ENCODE peak calls at places on chromosomes 12 and 14, in four cellular contexts. N is fibroblast of pulmonary artery, X is colonic mucosa, M is foreskin fibroblast. O is an unnamed sample.

GRCh38 chr12:12704593-12705230 is 8.7 kb upstream of the GPR19 start:
- DNase-seq in X (peak), N (peak), M (peak), O (peak)

GRCh38 chr12:1518486-1518762 is 76.0 kb downstream of the FBXL14 start:
- DNase-seq in M (no peak), X (no peak), N (no peak), O (no peak)

GRCh38 chr14:72549026-72549425 is 344.9 kb downstream of the DPF3 start:
- DNase-seq in M (no peak), N (no peak), X (no peak), O (no peak)

GRCh38 chr14:79581912-79582576 is 629.3 kb downstream of the DIO2 start:
- DNase-seq in X (no peak), N (peak), M (peak), O (peak)

GRCh38 chr14:77305696-77306095 is 15.0 kb downstream of the POMT2 start:
- DNase-seq in N (no peak), M (no peak), X (no peak), O (no peak)

GRCh38 chr12:205026-205425 is 8.9 kb downstream of the SLC6A12 start:
- DNase-seq in N (no peak), M (no peak), X (no peak), O (no peak)

GRCh38 chr12:22525426-22525825 is 18.9 kb downstream of the C2CD5 start:
- DNase-seq in N (peak), X (no peak), M (peak), O (peak)

GRCh38 chr12:6226002-6226700 is 26.0 kb downstream of the CD9 start:
- DNase-seq in M (no peak), N (peak), X (peak), O (peak)

GRCh38 chr14:78005325-78005724 is 164.8 kb upstream of the NRXN3 start:
- DNase-seq in X (no peak), M (no peak), N (peak), O (peak)

GRCh38 chr14:70000601-70001000 is 121.4 kb downstream of the SMOC1 start:
- DNase-seq in N (no peak), X (no peak), M (no peak), O (peak)

GRCh38 chr14:67951529-67952120 is 132.0 kb downstream of the RAD51B start:
- DNase-seq in M (peak), X (no peak), N (peak), O (no peak)

DNA sequence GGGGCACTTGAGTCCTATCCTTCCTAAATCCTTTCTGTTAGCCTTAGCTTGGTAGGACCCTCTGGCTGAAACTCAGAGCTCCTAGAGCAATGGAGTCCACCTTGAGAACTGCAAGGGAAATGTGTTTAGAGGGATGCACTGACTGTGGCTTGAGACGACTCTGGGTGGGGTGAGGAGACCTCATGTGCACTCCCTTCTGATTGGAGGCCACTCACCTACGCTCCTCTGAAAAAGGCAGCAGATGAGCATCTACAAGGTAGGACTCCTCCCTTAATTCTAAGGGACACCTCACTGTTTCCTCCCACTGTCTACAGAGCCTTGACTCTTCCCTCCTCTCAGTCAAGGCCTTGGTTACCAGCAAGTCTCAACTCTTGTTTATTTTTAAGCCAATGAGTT is 1.0 kb downstream of the MAP3K12 start:
- DNase-seq in N (no peak), X (no peak), M (no peak), O (no peak)
- H3K4me3 ChIP-seq in N (peak), X (no peak), M (peak), O (no peak)

DNA sequence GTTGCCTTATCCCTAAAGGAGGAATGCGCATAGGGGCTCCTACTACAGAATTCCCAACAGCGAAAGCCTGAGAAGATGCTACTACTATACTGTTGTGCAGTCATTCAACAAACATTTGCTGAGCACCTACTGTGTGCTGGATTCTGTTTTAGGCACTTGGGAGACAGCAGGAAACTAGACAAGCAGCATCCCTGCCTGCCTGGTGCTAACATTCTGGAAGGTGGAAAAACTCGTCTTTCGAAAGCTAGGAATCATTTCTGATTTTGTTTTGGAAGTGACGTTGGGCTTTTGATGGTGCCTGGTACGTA is 131.5 kb upstream of the NCOR2 start:
- DNase-seq in X (no peak), N (no peak), M (no peak), O (no peak)
- TF ChIP-seq CTCF in X (no peak), N (no peak), M (no peak), O (no peak)

DNA sequence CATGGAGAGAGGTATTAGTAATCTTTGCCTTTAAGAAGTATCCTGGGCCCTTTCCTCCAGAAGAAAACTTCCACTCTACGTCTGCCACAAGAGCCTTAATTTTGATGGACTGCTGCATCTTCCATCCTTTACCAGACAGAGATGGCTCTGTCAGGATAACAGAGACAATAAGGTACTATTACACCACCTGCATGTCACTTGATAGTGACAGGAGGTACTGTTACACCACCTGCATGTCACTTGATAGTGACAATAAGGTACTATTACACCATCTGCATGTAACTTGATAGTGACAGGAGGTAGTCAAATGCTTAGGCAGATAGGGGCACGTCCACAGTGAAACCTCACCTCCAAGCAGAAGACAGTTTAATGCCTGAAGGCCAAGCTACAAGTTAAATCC is 13.9 kb downstream of the OR6C74 start:
- DNase-seq in X (no peak), M (no peak), N (no peak), O (no peak)
- H3K4me3 ChIP-seq in X (no peak), M (no peak), N (no peak), O (no peak)

GRCh38 chr14:24438198-24439095 is 4.1 kb downstream of the SDR39U1 start:
- DNase-seq in M (no peak), X (no peak), N (no peak), O (no peak)

GRCh38 chr14:24436355-24437019 is 6.1 kb downstream of the SDR39U1 start:
- DNase-seq in X (no peak), M (peak), N (peak), O (peak)

GRCh38 chr14:24435998-24436354 is 6.2 kb downstream of the KHNYN start:
- DNase-seq in N (no peak), X (no peak), M (no peak), O (no peak)

GRCh38 chr14:24437736-24438067 is 4.9 kb downstream of the SDR39U1 start:
- DNase-seq in X (no peak), M (no peak), N (no peak), O (no peak)

DNA sequence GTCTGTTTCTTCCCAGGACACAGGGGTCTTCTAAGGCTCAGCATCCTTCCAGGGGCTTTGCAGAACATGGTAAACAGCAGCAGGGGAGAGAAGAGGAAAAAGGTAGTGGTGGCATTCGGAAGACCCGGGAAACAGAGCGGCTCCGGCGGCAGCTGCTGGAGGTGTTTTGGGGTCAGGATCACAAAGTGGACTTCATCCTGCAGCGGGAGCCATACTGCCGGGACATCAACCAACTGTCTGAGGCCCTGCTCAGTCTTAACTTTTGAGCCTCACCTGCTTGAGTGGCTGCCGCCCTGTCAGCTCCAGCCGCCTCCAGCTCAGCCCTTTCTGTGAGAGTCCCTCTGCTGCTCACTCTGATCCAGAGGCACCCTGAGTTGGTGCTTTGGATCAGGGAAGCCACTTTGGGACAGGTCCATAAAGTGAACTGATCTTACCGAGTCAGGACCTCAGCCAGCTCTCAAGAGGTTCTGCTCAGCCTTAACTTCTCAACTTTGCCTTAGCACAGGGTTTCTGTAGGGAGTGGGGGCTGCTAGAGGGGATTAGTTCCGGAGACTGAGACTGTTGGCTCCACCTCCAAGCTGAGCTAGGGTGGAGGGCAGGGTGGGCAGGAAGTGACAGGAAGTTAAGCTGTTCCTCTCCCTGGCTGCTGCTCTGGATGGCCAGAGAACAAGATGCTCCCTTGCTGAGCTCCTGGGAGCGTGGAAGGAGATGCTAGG is 5.4 kb downstream of the SDR39U1 start:
- DNase-seq in M (no peak), X (no peak), N (no peak), O (no peak)
- TF ChIP-seq CTCF in M (no peak), X (no peak), N (no peak), O (no peak)

DNA sequence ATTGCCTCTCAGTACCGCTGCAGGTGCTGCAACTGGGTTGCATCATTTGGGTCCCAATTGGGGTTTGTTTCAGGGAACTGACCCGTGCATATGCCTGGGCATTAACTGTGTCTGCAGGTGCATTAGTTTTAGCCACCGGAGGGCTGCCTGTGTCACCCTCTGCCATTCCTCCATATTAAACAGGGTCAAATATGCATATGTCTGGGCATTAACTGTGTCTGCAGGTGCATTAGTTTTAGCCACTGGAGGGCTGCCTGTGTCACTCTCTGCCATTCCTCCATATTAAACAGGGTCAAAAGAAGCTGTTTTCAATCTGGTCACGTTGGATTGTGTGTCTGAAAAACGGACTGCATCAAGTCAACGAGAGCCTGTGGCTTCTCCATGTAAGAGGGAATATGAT is 1317.0 kb downstream of the TMEM121 start:
- DNase-seq in N (no peak), M (no peak), X (no peak), O (no peak)
- H3K4me3 ChIP-seq in N (no peak), M (no peak), X (peak), O (no peak)

GRCh38 chr12:50057000-50057841 is at the start of gene ASIC1:
- DNase-seq in M (peak), X (peak), N (peak), O (peak)
- TF ChIP-seq CTCF in M (no peak), X (no peak), N (no peak), O (no peak)

GRCh38 chr12:98490491-98491453 is 24.6 kb upstream of the TMPO start:
- DNase-seq in N (peak), M (peak), X (peak), O (peak)
- H3K4me3 ChIP-seq in N (no peak), M (no peak), X (no peak), O (no peak)

GRCh38 chr12:132075026-132075713 is 68.9 kb downstream of the DDX51 start:
- DNase-seq in N (no peak), X (no peak), M (peak), O (no peak)
- TF ChIP-seq CTCF in N (peak), X (no peak), M (peak), O (no peak)